ENCODE peak calls at places on chromosomes 5 and 9, in four cellular contexts. S is HepG2, Q is K562, X is HCT116. H is an unnamed sample.
A peak's percentile ranks its signal among the peaks of the same experiment; 100 is the strongest.

GRCh38 chr5:14676320-14676719 is 11.8 kb downstream of the OTULIN start:
- DNase-seq in S (no peak), Q (peak; percentile 46), X (no peak), H (no peak)

GRCh38 chr9:107612136-107612535 is 122.6 kb upstream of the KLF4 start:
- DNase-seq in S (no peak), Q (no peak), X (no peak), H (no peak)

GRCh38 chr9:126853667-126854066 is 6.8 kb upstream of the ZBTB34 start:
- DNase-seq in S (no peak), Q (no peak), X (no peak), H (no peak)

GRCh38 chr5:163533229-163533628 is 27.8 kb downstream of the MAT2B start:
- DNase-seq in S (no peak), Q (no peak), X (no peak), H (no peak)

GRCh38 chr5:113271015-113271414 is 163.8 kb downstream of the TSSK1B start:
- DNase-seq in S (no peak), Q (no peak), X (no peak), H (no peak)

GRCh38 chr9:131762356-131762932 is 22.6 kb upstream of the RAPGEF1 start:
- DNase-seq in S (peak; percentile 41), Q (peak; percentile 93), X (peak; percentile 43), H (no peak)

GRCh38 chr9:115972362-115972761 is 181.2 kb upstream of the PAPPA start:
- DNase-seq in S (no peak), Q (no peak), X (no peak), H (no peak)

GRCh38 chr9:92463387-92463786 is 18.9 kb downstream of the ASPN start:
- DNase-seq in S (no peak), Q (no peak), X (no peak), H (no peak)

GRCh38 chr5:131659290-131659689 is 24.3 kb upstream of the RAPGEF6 start:
- DNase-seq in S (no peak), Q (no peak), X (no peak), H (no peak)

GRCh38 chr5:56195016-56195415 is 38.1 kb downstream of the ANKRD55 start:
- DNase-seq in S (no peak), Q (no peak), X (no peak), H (no peak)

GRCh38 chr5:108345541-108346171 is 36.2 kb downstream of the FBXL17 start:
- DNase-seq in S (peak; percentile 43), Q (no peak), X (peak; percentile 13), H (peak; percentile 18)

GRCh38 chr5:88772047-88772446 is 110.9 kb downstream of the MEF2C start:
- DNase-seq in S (no peak), Q (no peak), X (no peak), H (no peak)

GRCh38 chr9:138098116-138098907 is 220.7 kb downstream of the CACNA1B start:
- DNase-seq in S (no peak), Q (no peak), X (no peak), H (no peak)

GRCh38 chr5:162699361-162699760 is 631.8 kb downstream of the GABRG2 start:
- DNase-seq in S (no peak), Q (no peak), X (no peak), H (no peak)

GRCh38 chr5:131305138-131305650 is 41.3 kb downstream of the CDC42SE2 start:
- DNase-seq in S (no peak), Q (no peak), X (no peak), H (no peak)

GRCh38 chr9:135277219-135278201 is 190.0 kb downstream of the OLFM1 start:
- DNase-seq in S (no peak), Q (no peak), X (no peak), H (no peak)

GRCh38 chr5:96338624-96339023 is 94.4 kb downstream of the PCSK1 start:
- DNase-seq in S (peak; percentile 54), Q (no peak), X (no peak), H (no peak)

GRCh38 chr5:29845206-29845605 is 1348.3 kb upstream of the CDH6 start:
- DNase-seq in S (no peak), Q (no peak), X (no peak), H (no peak)

GRCh38 chr9:36450110-36450732 is 50.2 kb upstream of the RNF38 start:
- DNase-seq in S (peak; percentile 66), Q (peak; percentile 30), X (peak; percentile 22), H (peak; percentile 20)

GRCh38 chr9:18632624-18633407 is 158.9 kb downstream of the ADAMTSL1 start:
- DNase-seq in S (no peak), Q (no peak), X (no peak), H (peak; percentile 7)

GRCh38 chr9:131728546-131728910 is 11.3 kb downstream of the RAPGEF1 start:
- DNase-seq in S (no peak), Q (no peak), X (no peak), H (no peak)

GRCh38 chr5:150503977-150504620 is 3.8 kb upstream of the NDST1 start:
- DNase-seq in S (peak; percentile 67), Q (peak; percentile 42), X (no peak), H (no peak)

GRCh38 chr5:111550282-111551020 is 38.1 kb upstream of the STARD4 start:
- DNase-seq in S (peak; percentile 63), Q (peak; percentile 62), X (peak; percentile 71), H (peak; percentile 69)

GRCh38 chr5:51881901-51882300 is 498.7 kb downstream of the ISL1 start:
- DNase-seq in S (no peak), Q (no peak), X (no peak), H (no peak)

GRCh38 chr5:173256800-173257199 is 21.8 kb upstream of the NKX2-5 start:
- DNase-seq in S (no peak), Q (no peak), X (no peak), H (no peak)

GRCh38 chr9:128633057-128633456 is 23.6 kb downstream of the DYNC2I2 start:
- DNase-seq in S (no peak), Q (no peak), X (no peak), H (no peak)

GRCh38 chr5:134370306-134370870 is 981 bp upstream of the UBE2B start:
- DNase-seq in S (no peak), Q (no peak), X (no peak), H (no peak)

GRCh38 chr5:77073667-77074066 is 13.4 kb downstream of the ZBED3 start:
- DNase-seq in S (no peak), Q (no peak), X (no peak), H (no peak)

GRCh38 chr5:132396589-132397001 is 27.1 kb downstream of the SLC22A5 start:
- DNase-seq in S (no peak), Q (no peak), X (no peak), H (no peak)

GRCh38 chr5:141637693-141638419 is 1.1 kb downstream of the RELL2 start:
- DNase-seq in S (peak; percentile 37), Q (peak; percentile 81), X (no peak), H (no peak)

GRCh38 chr5:141636413-141637265 is at the start of the genes HDAC3 and RELL2:
- DNase-seq in S (peak; percentile 81), Q (peak; percentile 91), X (peak; percentile 68), H (no peak)

GRCh38 chr5:141636106-141636412 is 590 bp downstream of the HDAC3 start:
- DNase-seq in S (no peak), Q (no peak), X (no peak), H (no peak)

GRCh38 chr5:141638771-141639170 is 2.0 kb downstream of the RELL2 start:
- DNase-seq in S (no peak), Q (no peak), X (no peak), H (no peak)

DNA sequence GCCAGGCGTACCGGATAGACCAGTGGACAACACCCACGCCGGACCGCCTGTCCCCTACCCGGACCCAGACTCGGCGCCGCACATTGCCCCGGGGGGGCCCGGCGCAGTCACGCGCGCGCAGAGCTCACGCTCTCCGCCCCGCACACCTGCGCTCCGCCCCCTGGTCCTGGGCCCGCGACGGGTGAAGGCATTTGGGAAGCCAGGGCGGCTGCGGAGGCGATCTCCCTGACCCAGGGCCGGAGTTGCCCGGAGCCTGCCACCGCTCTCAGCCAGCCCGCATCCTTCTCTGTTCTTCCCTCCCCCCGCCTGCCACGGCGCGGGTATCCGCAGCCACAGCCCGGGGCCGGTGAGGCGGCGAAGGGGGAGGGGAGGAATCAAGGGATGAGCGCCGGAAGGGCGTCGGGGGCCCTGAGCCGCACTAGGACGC is 482 bp downstream of the RELL2 start:
- DNase-seq in S (no peak), Q (peak; percentile 62), X (no peak), H (no peak)
- TF ChIP-seq TCF7L2 in S (no peak), Q (no peak), X (no peak), H (no peak)

DNA sequence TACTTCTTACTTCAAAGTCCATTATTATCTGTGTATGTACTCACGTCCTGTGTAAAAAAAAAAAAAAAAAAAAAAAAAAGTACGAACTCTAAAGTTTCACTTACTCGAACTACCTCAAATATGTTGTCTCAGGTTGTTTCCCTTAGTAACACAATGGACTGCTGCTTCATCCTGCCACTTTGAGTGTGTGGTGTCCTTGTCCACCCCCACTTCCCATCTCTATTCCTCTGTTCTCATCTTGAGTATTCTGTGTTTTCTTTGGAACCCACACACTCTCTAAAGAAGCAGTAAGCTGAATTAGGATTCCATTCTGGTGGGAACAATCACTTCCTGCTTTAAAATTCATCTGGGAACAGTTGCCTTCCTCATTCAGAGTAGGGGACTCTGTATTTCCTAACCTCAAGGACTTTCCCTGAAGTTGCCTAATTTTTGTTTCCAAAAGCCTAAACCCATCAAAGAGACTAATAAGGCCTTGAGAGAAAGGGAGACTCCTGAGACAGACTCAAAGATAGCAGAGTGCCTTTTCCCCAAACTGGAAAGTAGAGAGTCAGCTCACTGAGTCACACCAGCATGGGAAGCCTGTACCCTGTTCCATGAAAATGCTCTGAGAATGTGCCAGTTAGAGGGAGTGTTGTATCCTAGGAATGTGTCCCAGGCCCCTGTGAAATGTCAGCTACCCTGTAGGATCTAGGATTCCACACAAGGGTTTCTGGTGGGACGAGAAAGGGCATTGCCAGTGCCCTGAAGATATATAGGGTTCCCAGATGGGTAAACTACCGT is 63.6 kb downstream of the CCDC192 start:
- DNase-seq in S (no peak), Q (no peak), X (no peak), H (no peak)
- TF ChIP-seq TCF7L2 in S (no peak), Q (no peak), X (no peak), H (no peak)

GRCh38 chr9:133054966-133055365 is 6.8 kb upstream of the CEL start:
- DNase-seq in S (no peak), Q (no peak), X (no peak), H (no peak)
- TF ChIP-seq TCF7L2 in S (no peak), Q (no peak), X (no peak), H (no peak)

GRCh38 chr5:177510567-177511053 is 984 bp upstream of the DOK3 start:
- DNase-seq in S (no peak), Q (no peak), X (no peak), H (no peak)

GRCh38 chr5:177509991-177510566 is 453 bp upstream of the DOK3 start:
- DNase-seq in S (no peak), Q (no peak), X (no peak), H (no peak)

GRCh38 chr5:177508217-177508611 is 1.4 kb downstream of the DOK3 start:
- DNase-seq in S (no peak), Q (no peak), X (no peak), H (no peak)

GRCh38 chr5:177508837-177509236 is 789 bp downstream of the DOK3 start:
- DNase-seq in S (no peak), Q (no peak), X (no peak), H (no peak)

DNA sequence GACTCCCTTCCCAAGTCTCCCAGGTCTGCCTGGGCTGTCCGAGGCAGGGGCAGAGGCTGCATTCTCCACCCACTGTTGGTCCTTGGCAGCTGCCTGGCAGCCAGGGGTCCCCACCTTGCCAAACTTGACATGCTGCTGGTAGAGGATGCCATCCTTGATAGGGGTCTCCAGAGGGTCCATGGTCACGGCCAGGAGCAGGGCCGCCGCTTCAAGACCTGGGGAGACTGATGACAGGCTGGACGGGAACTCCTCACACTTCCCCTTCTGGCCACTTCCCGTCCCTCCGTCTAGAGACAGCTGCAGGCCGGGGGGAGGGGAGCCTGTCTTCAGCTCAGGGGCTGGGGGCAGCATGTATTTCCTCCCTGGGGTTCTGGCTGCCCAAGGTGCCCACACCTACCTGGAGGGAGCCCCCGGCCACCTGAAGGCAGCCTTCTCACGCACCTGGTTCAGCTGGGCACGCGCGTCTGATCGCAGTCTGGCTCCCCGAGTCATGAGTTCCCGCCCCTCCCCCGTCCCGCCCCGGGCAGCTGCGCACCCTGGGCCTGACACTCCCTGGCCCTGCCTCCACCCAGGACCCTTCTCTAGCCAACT is at the start of gene DOK3:
- DNase-seq in S (no peak), Q (peak; percentile 66), X (no peak), H (no peak)
- TF ChIP-seq TCF7L2 in S (no peak), Q (no peak), X (no peak), H (no peak)